ENCODE peak calls at places on chromosomes 4 and X, in nine cellular contexts. Z, Q, R, M, P, I, O, F and D are unnamed samples.

GRCh38 chr4:153722036-153722435 is 37.8 kb downstream of the RNF175 start:
- DNase-seq in R (no peak), Z (no peak), P (no peak), O (no peak), M (no peak), Q (no peak), I (no peak), F (no peak), D (no peak)

GRCh38 chrX:6325437-6325836 is 96.8 kb upstream of the NLGN4X start:
- DNase-seq in F (no peak), M (no peak), I (no peak), P (no peak), Q (no peak), R (no peak), O (no peak), Z (no peak), D (no peak)

GRCh38 chr4:8607603-8608481 is 15.3 kb downstream of the CPZ start:
- DNase-seq in Q (peak), R (peak), O (no peak), Z (peak), F (peak), I (peak), P (peak), M (peak), D (no peak)

GRCh38 chr4:163923092-163923491 is 428.6 kb downstream of the TMA16 start:
- DNase-seq in O (no peak), R (no peak), P (no peak), M (no peak), F (no peak), Z (no peak), I (no peak), Q (no peak), D (no peak)

GRCh38 chr4:151362404-151363164 is 37.2 kb upstream of the SH3D19 start:
- DNase-seq in O (peak), F (peak), P (peak), R (peak), Z (peak), Q (peak), I (peak), M (peak), D (peak)

GRCh38 chr4:2792711-2793577 is at the start of gene SH3BP2:
- DNase-seq in P (peak), Z (peak), R (peak), F (no peak), Q (peak), I (peak), M (peak), O (peak), D (peak)

GRCh38 chr4:8590546-8590880 is 2.1 kb upstream of the CPZ start:
- DNase-seq in Z (no peak), F (no peak), R (no peak), Q (no peak), O (no peak), P (no peak), I (no peak), M (no peak), D (no peak)

GRCh38 chrX:21749924-21750323 is 8.0 kb downstream of the SMPX start:
- DNase-seq in R (no peak), Q (no peak), Z (no peak), F (no peak), M (no peak), O (no peak), P (no peak), I (no peak), D (no peak)

GRCh38 chrX:65866762-65867161 is 173.1 kb downstream of the VSIG4 start:
- DNase-seq in P (no peak), Z (no peak), Q (no peak), F (no peak), I (no peak), O (no peak), R (no peak), M (no peak), D (no peak)

GRCh38 chr4:23348789-23349498 is 540.9 kb downstream of the PPARGC1A start:
- DNase-seq in R (no peak), Q (no peak), O (no peak), M (no peak), P (no peak), I (peak), F (no peak), Z (no peak), D (no peak)

GRCh38 chr4:118716304-118716703 is 31.1 kb downstream of the METTL14 start:
- DNase-seq in O (no peak), P (no peak), Z (no peak), I (no peak), F (no peak), Q (no peak), R (no peak), M (no peak), D (no peak)

GRCh38 chr4:164212134-164212533 is 541.8 kb upstream of the SMIM31 start:
- DNase-seq in R (no peak), M (no peak), P (no peak), O (no peak), I (no peak), F (no peak), Z (no peak), Q (no peak), D (no peak)

GRCh38 chr4:148651991-148652390 is 209.8 kb upstream of the NR3C2 start:
- DNase-seq in Q (no peak), P (no peak), O (peak), R (no peak), I (no peak), F (no peak), M (no peak), Z (no peak), D (no peak)

GRCh38 chrX:18026171-18026570 is 165.1 kb upstream of the RAI2 start:
- DNase-seq in O (peak), I (no peak), M (no peak), Q (no peak), P (no peak), R (no peak), Z (no peak), F (no peak), D (no peak)